ENCODE peak calls at places on chromosomes 2 and 18, in four cellular contexts. O is A549, W is MM.1S, J is uterus. X is an unnamed sample.
A peak's percentile ranks its signal among the peaks of the same experiment; 100 is the strongest.

GRCh38 chr2:131413148-131413747 is 49.3 kb upstream of the RAB6D start:
- DNase-seq in O (peak; percentile 24), J (peak; percentile 33), W (peak; percentile 65), X (no peak)

GRCh38 chr2:97688062-97688827 is 18.7 kb downstream of the C2orf92 start:
- DNase-seq in W (no peak), O (no peak), J (no peak), X (no peak)

GRCh38 chr2:35080231-35080905 is 1275.2 kb upstream of the CRIM1 start:
- DNase-seq in J (no peak), W (no peak), O (no peak), X (no peak)

GRCh38 chr2:47323009-47323821 is 79.7 kb upstream of the MSH2 start:
- DNase-seq in J (peak; percentile 72), W (peak; percentile 85), O (peak; percentile 92), X (peak; percentile 78)

GRCh38 chr2:54577944-54578667 is 122.0 kb downstream of the SPTBN1 start:
- DNase-seq in W (no peak), J (no peak), O (no peak), X (no peak)

GRCh38 chr2:172554352-172555271 is 1.3 kb upstream of the PDK1 start:
- DNase-seq in O (no peak), J (no peak), W (peak; percentile 57), X (no peak)

GRCh38 chr2:206740800-206741199 is 22.6 kb upstream of the DYTN start:
- DNase-seq in J (no peak), W (no peak), O (no peak), X (no peak)

GRCh38 chr2:28247326-28247725 is 145.3 kb upstream of the FOSL2 start:
- DNase-seq in O (no peak), J (no peak), W (no peak), X (no peak)

GRCh38 chr2:71226391-71226964 is 425 bp downstream of the PAIP2B start:
- DNase-seq in J (peak; percentile 52), O (no peak), W (peak; percentile 11), X (peak; percentile 41)

GRCh38 chr2:206584323-206585116 is 57.8 kb upstream of the FAM237A start:
- DNase-seq in O (no peak), W (no peak), J (no peak), X (no peak)

GRCh38 chr2:182866461-182867369 is at the start of gene FRZB:
- DNase-seq in J (peak; percentile 87), O (peak; percentile 12), W (no peak), X (peak; percentile 73)

GRCh38 chr2:18663861-18664260 is 74.5 kb upstream of the NT5C1B start:
- DNase-seq in J (no peak), O (no peak), W (no peak), X (no peak)

GRCh38 chr2:28949617-28950305 is 31.3 kb upstream of the TOGARAM2 start:
- DNase-seq in O (no peak), W (no peak), J (no peak), X (no peak)

GRCh38 chr2:33060405-33060804 is 113.7 kb downstream of the LTBP1 start:
- DNase-seq in W (no peak), J (no peak), O (no peak), X (no peak)

GRCh38 chr2:52210161-52210560 is 1178.2 kb upstream of the NRXN1 start:
- DNase-seq in W (no peak), J (no peak), O (no peak), X (no peak)

GRCh38 chr18:62992877-62993365 is 277.6 kb downstream of the PHLPP1 start:
- DNase-seq in J (no peak), W (no peak), O (no peak), X (no peak)

GRCh38 chr2:109085912-109086742 is 42.9 kb upstream of the SH3RF3 start:
- DNase-seq in J (no peak), O (no peak), W (no peak), X (no peak)

GRCh38 chr2:213545481-213545880 is 261.2 kb downstream of the SPAG16 start:
- DNase-seq in J (no peak), O (no peak), W (no peak), X (no peak)

GRCh38 chr2:169709335-169709734 is 15.1 kb downstream of the PHOSPHO2 start:
- DNase-seq in O (no peak), J (no peak), W (no peak), X (no peak)

GRCh38 chr2:8552264-8552913 is 129.5 kb upstream of the ID2 start:
- DNase-seq in W (no peak), J (peak; percentile 8), O (no peak), X (no peak)

GRCh38 chr18:49560277-49561126 is 1.4 kb upstream of the LIPG start:
- DNase-seq in W (no peak), O (no peak), J (no peak), X (no peak)

GRCh38 chr2:118853647-118854367 is 6.4 kb upstream of the EN1 start:
- DNase-seq in O (no peak), W (no peak), J (no peak), X (no peak)

GRCh38 chr2:71936076-71937030 is 211.3 kb downstream of the CYP26B1 start:
- DNase-seq in O (no peak), W (no peak), J (no peak), X (no peak)

GRCh38 chr2:77054938-77055337 is 467.2 kb downstream of the LRRTM4 start:
- DNase-seq in W (no peak), O (no peak), J (no peak), X (no peak)

GRCh38 chr18:57352761-57353136 is 392 bp downstream of the ST8SIA3 start:
- DNase-seq in J (no peak), O (no peak), W (no peak), X (no peak)

GRCh38 chr18:44552706-44553105 is 128.0 kb upstream of the SETBP1 start:
- DNase-seq in O (no peak), J (no peak), W (no peak), X (no peak)

GRCh38 chr2:26346454-26347053 is at the start of gene ADGRF3:
- DNase-seq in W (peak; percentile 63), O (no peak), J (peak; percentile 41), X (peak; percentile 51)

GRCh38 chr18:48540329-48541025 is 1.6 kb downstream of the CTIF start:
- DNase-seq in W (peak; percentile 64), O (peak; percentile 45), J (peak; percentile 65), X (peak; percentile 75)

GRCh38 chr2:61885896-61886603 is 2.4 kb downstream of the CCT4 start:
- DNase-seq in O (no peak), J (no peak), W (no peak), X (no peak)

GRCh38 chr2:15555839-15556238 is 5.3 kb downstream of the NBAS start:
- DNase-seq in J (no peak), W (no peak), O (no peak), X (no peak)

GRCh38 chr18:55404136-55404810 is 183.7 kb downstream of the TCF4 start:
- DNase-seq in W (no peak), J (no peak), O (no peak), X (no peak)
- H3K4me3 ChIP-seq in W (no peak overlapping the region), J (no peak overlapping the region), O (no peak overlapping the region), X (no peak overlapping the region)

DNA sequence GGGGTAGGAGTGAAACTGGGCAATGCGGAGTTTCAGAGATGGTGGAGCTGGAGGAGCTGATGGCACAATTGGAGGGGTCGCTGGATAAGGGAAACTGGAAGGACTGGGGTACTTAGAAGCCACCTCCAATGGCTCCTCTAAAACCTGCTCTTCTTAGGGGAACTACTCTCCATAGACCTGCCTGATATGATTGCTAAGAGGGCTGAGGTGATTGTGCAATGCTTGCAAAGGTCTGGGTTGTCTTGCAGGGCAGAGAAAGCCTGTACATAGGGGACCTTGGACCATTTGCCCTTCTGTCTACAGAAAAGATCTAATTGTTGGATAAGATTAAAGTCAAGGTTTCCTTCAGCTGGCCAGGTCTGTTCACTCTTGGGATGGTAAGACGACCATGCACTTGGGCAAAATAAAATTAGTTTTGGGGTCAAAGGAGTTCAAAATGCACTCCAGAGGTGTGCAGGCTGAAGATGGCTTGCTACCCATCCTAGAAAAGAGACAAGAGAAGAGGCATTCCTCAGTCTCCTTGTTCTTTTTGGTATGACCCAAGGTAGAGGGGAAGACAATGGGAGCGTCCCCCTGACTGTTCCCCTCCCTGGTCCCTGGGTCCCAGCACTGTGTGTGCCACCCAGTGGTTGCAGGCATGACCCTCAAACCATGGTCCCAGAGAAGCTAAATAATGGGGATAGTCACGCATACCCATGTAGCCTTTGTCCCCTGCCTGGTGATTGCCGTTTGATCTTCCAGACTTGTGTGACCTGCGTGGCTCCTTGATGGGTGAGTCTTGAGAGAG is 41.1 kb downstream of the STK17B start:
- DNase-seq in J (no peak), W (no peak), O (no peak), X (no peak)
- H3K9me3 ChIP-seq in J (peaks cover 28% of the 10 kb centered on the region), W (no peaks in the 10 kb centered on the region), O (peaks cover 26% of the 10 kb centered on the region), X (peaks cover 4% of the 10 kb centered on the region)

GRCh38 chr2:239201531-239201876 is 199.3 kb downstream of the HDAC4 start:
- DNase-seq in J (peak; percentile 57), W (peak; percentile 81), O (no peak), X (peak; percentile 72)
- H3K4me3 ChIP-seq in J (no peak overlapping the region), W (peak overlapping the region; percentile 32), O (no peak overlapping the region), X (no peak overlapping the region)

DNA sequence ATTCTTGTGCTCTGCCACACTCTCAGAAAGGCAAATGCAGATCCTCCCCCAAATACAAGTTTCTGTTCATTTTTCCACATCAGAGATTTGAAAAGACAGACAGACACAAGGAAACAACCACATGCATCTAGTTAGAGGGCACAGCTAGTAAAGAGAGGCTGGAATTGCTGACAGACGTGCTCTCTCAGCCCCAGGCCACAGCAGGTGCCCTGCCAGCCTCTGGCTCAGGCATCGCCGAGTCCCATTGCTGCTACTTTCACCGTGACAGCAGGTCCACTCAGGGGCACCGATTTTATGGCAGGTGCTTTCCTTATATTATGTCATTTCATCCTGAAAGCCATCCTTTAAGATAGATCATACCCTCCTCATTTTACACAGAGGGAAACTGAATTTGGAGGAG is 507.5 kb downstream of the EIPR1 start:
- DNase-seq in O (no peak), W (peak; percentile 15), J (no peak), X (no peak)
- H3K9me3 ChIP-seq in O (no peaks in the 10 kb centered on the region), W (no peaks in the 10 kb centered on the region), J (no peaks in the 10 kb centered on the region), X (no peaks in the 10 kb centered on the region)

DNA sequence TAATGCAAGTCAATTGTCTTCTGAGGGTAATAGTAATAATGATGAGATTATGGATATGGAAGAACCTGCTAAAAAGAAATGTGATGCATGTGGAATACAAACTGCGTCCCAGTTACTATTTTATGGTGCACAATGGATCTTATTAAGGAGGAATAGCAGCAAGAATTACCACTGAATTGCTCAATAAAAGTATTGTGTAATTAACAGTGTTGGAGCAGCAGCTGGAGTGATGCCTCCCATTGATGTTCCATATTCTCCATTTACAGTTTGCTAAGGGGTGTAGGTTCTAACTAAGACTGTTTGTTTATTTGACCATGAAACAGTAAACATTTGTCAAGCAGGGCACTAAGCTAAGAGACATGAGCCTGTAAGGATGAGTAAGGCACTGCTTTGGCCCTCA is 167.9 kb downstream of the HRH4 start:
- DNase-seq in J (no peak), W (no peak), O (no peak), X (no peak)
- H3K4me3 ChIP-seq in J (no peak overlapping the region), W (no peak overlapping the region), O (no peak overlapping the region), X (no peak overlapping the region)

DNA sequence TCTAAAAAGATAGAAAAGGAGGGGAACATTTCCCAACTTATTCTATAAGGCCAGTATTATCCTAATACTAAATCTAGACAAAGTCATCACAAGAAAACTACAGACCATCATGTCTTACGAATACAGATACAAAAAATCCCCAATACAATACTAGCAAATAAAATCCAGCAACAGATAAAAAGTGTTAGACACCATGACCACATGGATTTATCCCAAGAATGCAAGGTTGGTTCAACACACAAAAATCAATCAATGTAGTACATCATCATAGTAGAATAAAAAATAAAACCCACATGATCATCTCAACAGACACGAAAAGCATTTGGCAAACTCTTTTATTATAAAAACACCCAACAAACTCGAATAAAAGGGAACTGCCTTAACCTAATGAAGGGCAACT is 18.5 kb downstream of the SLC66A2 start:
- DNase-seq in W (no peak), J (no peak), O (no peak), X (no peak)
- H3K9me3 ChIP-seq in W (peaks cover 3% of the 10 kb centered on the region), J (peaks cover 42% of the 10 kb centered on the region), O (peaks cover 41% of the 10 kb centered on the region), X (no peaks in the 10 kb centered on the region)

X was measured in ovary.